ENCODE peak calls at places on chromosomes 11 and 22, in four cellular contexts. Z is sigmoid colon, O is tibial artery, A is fibroblast of lung. K is an unnamed sample.

GRCh38 chr11:124837491-124837856 is 27.8 kb upstream of the ROBO3 start:
- DNase-seq in Z (no peak), O (no peak), A (peak), K (peak)

GRCh38 chr11:2383823-2384722 is 7.0 kb downstream of the CD81 start:
- DNase-seq in Z (no peak), O (no peak), A (no peak), K (peak)

GRCh38 chr11:2205214-2205770 is 33.7 kb upstream of the TH start:
- DNase-seq in Z (peak), O (peak), A (no peak), K (no peak)

GRCh38 chr11:67556244-67556643 is 27.4 kb upstream of the GSTP1 start:
- DNase-seq in Z (no peak), O (no peak), A (no peak), K (no peak)

GRCh38 chr22:17847360-17848078 is 73.2 kb upstream of the BID start:
- DNase-seq in Z (no peak), O (no peak), A (no peak), K (no peak)

GRCh38 chr11:108947654-108948570 is 283.0 kb downstream of the DDX10 start:
- DNase-seq in Z (no peak), O (no peak), A (no peak), K (peak)

GRCh38 chr11:13062115-13062514 is 53.0 kb downstream of the RASSF10 start:
- DNase-seq in Z (no peak), O (no peak), A (no peak), K (no peak)

GRCh38 chr11:33344611-33345010 is 87.4 kb downstream of the HIPK3 start:
- DNase-seq in Z (no peak), O (no peak), A (peak), K (no peak)

GRCh38 chr11:19290356-19290755 is 49.6 kb upstream of the E2F8 start:
- DNase-seq in Z (no peak), O (no peak), A (no peak), K (no peak)

GRCh38 chr22:19524170-19525115 is at the start of gene CLDN5:
- DNase-seq in Z (no peak), O (no peak), A (peak), K (peak)

GRCh38 chr11:128116447-128117240 is 470.7 kb downstream of the ETS1 start:
- DNase-seq in Z (no peak), O (no peak), A (no peak), K (peak)

GRCh38 chr11:15618583-15619032 is 503.9 kb downstream of the INSC start:
- DNase-seq in Z (no peak), O (no peak), A (no peak), K (no peak)

GRCh38 chr11:74320538-74320937 is 9.1 kb upstream of the P4HA3 start:
- DNase-seq in Z (no peak), O (no peak), A (no peak), K (no peak)

GRCh38 chr11:122099345-122100045 is 16.5 kb downstream of the BLID start:
- DNase-seq in Z (no peak), O (no peak), A (peak), K (peak)

GRCh38 chr11:12182650-12183511 is 72.5 kb downstream of the MICAL2 start:
- DNase-seq in Z (no peak), O (no peak), A (peak), K (peak)

GRCh38 chr22:49906071-49906798 is 12.0 kb downstream of the ALG12 start:
- DNase-seq in Z (peak), O (no peak), A (no peak), K (no peak)

GRCh38 chr11:71406681-71407080 is 41.5 kb downstream of the DHCR7 start:
- DNase-seq in Z (no peak), O (no peak), A (no peak), K (no peak)

GRCh38 chr11:112004389-112004788 is 20.8 kb upstream of the DLAT start:
- DNase-seq in Z (no peak), O (no peak), A (no peak), K (peak)

GRCh38 chr22:48705917-48706605 is 1121.6 kb downstream of the BRD1 start:
- DNase-seq in Z (peak), O (no peak), A (no peak), K (no peak)

GRCh38 chr11:66976048-66976467 is 954 bp downstream of the C11orf86 start:
- DNase-seq in Z (no peak), O (no peak), A (peak), K (no peak)

GRCh38 chr22:33519140-33519973 is 400.9 kb downstream of the LARGE1 start:
- DNase-seq in Z (no peak), O (no peak), A (peak), K (peak)

GRCh38 chr11:122781378-122782040 is 56.8 kb upstream of the CRTAM start:
- DNase-seq in Z (peak), O (peak), A (peak), K (peak)

GRCh38 chr22:49589301-49589700 is 238.4 kb downstream of the BRD1 start:
- DNase-seq in Z (no peak), O (no peak), A (no peak), K (no peak)

GRCh38 chr22:20116376-20116950 is 559 bp downstream of the RANBP1 start:
- DNase-seq in Z (peak), O (no peak), A (no peak), K (no peak)

GRCh38 chr11:97943493-97943892 is 1077.3 kb upstream of the CNTN5 start:
- DNase-seq in Z (no peak), O (no peak), A (no peak), K (no peak)

GRCh38 chr11:123587044-123587443 is 67.4 kb downstream of the SCN3B start:
- DNase-seq in Z (no peak), O (no peak), A (no peak), K (no peak)

GRCh38 chr11:16603890-16604783 is 134.3 kb upstream of the C11orf58 start:
- DNase-seq in Z (peak), O (peak), A (peak), K (peak)

GRCh38 chr11:837990-838307 is 4.4 kb downstream of the POLR2L start:
- DNase-seq in Z (no peak), O (no peak), A (no peak), K (peak)

GRCh38 chr11:39236916-39237315 is 2222.5 kb downstream of the LRRC4C start:
- DNase-seq in Z (no peak), O (no peak), A (no peak), K (no peak)

GRCh38 chr11:57116654-57117053 is 65.1 kb upstream of the LRRC55 start:
- DNase-seq in Z (no peak), O (peak), A (peak), K (peak)

GRCh38 chr11:26621147-26621546 is 49.1 kb upstream of the MUC15 start:
- DNase-seq in Z (no peak), O (no peak), A (peak), K (peak)

GRCh38 chr11:36007127-36007824 is 63.4 kb downstream of the LDLRAD3 start:
- DNase-seq in Z (no peak), O (no peak), A (no peak), K (no peak)

GRCh38 chr11:78295991-78296930 is 107.5 kb downstream of the USP35 start:
- DNase-seq in Z (no peak), O (no peak), A (no peak), K (no peak)

GRCh38 chr11:100970273-100971164 is 159.1 kb downstream of the PGR start:
- DNase-seq in Z (no peak), O (no peak), A (peak), K (no peak)

GRCh38 chr11:67731583-67731982 is 57.2 kb upstream of the ALDH3B2 start:
- DNase-seq in Z (no peak), O (no peak), A (no peak), K (no peak)

GRCh38 chr22:41203118-41203517 is 2.0 kb upstream of the L3MBTL2 start:
- DNase-seq in Z (no peak), O (no peak), A (no peak), K (no peak)

GRCh38 chr11:11250470-11250869 is 102.6 kb downstream of the CSNK2A3 start:
- DNase-seq in Z (no peak), O (no peak), A (peak), K (peak)

GRCh38 chr11:6630632-6631291 is 11.5 kb upstream of the TPP1 start:
- DNase-seq in Z (no peak), O (no peak), A (no peak), K (no peak)
- H3K4me3 ChIP-seq in Z (no peak), O (no peak), A (no peak), K (no peak)

GRCh38 chr22:35648066-35649025 is at the start of gene APOL6:
- DNase-seq in Z (peak), O (no peak), A (peak), K (peak)

GRCh38 chr22:35651085-35651484 is 2.8 kb downstream of the APOL6 start:
- DNase-seq in Z (no peak), O (no peak), A (no peak), K (no peak)

GRCh38 chr22:35649026-35649553 is 844 bp downstream of the APOL6 start:
- DNase-seq in Z (no peak), O (no peak), A (no peak), K (no peak)

GRCh38 chr22:35645646-35646045 is 2.6 kb upstream of the APOL6 start:
- DNase-seq in Z (no peak), O (no peak), A (no peak), K (no peak)

GRCh38 chr22:35649636-35650250 is 1.5 kb downstream of the APOL6 start:
- DNase-seq in Z (no peak), O (no peak), A (no peak), K (no peak)
- H3K4me3 ChIP-seq in Z (peak), O (peak), A (peak), K (peak)

GRCh38 chr11:116861539-116861938 is 24.1 kb upstream of the APOA1 start:
- DNase-seq in Z (no peak), O (no peak), A (no peak), K (peak)

GRCh38 chr11:116860303-116860702 is 22.9 kb upstream of the APOA1 start:
- DNase-seq in Z (no peak), O (no peak), A (no peak), K (no peak)

GRCh38 chr11:116857936-116858335 is 20.5 kb upstream of the APOA1 start:
- DNase-seq in Z (no peak), O (no peak), A (no peak), K (no peak)

GRCh38 chr11:116857316-116857715 is 19.9 kb upstream of the APOA1 start:
- DNase-seq in Z (no peak), O (no peak), A (no peak), K (no peak)

GRCh38 chr11:116859175-116859574 is 21.8 kb upstream of the APOA1 start:
- DNase-seq in Z (no peak), O (no peak), A (no peak), K (no peak)
- H3K4me3 ChIP-seq in Z (no peak), O (no peak), A (no peak), K (no peak)

DNA sequence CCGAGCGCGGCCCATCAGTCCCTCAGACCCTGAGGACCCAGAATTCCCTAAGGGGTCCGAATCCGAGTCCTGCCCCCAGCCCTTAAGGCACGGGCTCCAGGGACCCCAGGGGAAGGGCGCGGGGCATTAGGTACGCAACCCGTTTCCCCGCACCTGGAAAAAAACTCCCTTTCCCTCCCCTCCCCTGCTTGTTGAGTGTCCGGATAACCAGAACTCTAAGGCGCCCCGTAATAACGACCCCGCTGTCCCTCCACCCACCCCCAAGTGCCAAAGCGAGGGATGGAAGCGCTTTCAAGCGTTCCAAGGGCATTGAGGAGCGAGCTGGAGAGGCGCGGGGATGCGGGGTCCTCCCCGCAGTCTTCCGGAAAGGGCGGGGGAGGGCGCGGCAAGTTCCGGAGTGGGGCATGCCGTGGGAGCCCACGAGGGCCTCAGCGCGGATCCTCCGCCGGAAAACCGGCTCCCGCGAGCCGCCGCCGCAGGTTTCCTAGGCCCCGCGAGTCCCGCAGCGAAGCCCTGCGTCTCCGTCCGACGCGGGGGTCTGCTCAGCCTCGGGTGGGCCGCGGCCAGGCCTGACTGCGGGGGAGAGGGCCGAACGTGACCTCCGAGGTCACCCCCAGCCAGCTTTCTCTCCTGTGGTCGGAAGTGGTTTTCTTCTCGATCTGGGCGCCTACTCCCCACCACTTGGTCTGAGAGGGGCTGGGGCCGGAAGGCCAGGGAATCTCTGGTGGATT is 3.9 kb upstream of the CCND1 start:
- DNase-seq in Z (no peak), O (no peak), A (no peak), K (no peak)
- H3K4me3 ChIP-seq in Z (peak), O (peak), A (peak), K (peak)

GRCh38 chr11:54603898-54604297 is at the start of gene OR4C46:
- DNase-seq in Z (no peak), O (no peak), A (no peak), K (no peak)
- H3K4me3 ChIP-seq in Z (no peak), O (no peak), A (no peak), K (no peak)

DNA sequence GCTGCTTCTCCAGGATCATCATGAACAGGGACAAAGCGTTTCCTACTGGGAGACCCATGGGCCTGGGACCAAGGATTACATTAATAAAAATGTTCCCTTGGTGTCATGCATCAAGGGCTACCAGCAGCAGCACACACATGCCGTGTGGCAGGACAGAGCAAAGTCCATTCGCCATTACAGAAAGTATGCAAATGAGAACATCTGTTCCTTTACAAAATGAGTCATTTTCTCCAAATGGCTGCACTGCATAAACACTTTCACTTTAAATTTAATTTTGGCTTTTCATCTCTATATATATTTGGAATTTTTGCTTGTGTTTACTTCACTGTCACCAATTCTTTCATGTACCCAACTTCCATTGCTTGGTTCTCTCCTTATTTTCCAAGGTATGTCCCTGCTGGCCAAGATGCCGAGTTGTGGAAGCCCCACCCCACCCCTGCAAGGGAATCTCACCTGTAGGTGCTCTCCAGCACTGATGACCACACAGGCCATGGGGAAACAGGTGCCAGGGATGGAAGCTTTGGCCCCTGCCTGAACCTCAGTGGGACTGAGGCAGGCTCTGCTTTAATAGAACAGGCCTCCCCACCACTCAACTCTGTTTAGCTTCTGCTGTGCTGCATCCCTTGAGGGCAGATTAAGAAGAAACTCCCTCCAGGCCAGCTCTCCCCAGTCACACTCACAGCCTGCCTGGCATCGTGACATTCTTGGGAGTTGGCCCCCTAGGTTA is 15.6 kb upstream of the GNAZ start:
- DNase-seq in Z (no peak), O (peak), A (no peak), K (no peak)
- H3K4me3 ChIP-seq in Z (no peak), O (no peak), A (no peak), K (no peak)

GRCh38 chr11:6319879-6320410 is 356 bp downstream of the CAVIN3 start:
- DNase-seq in Z (peak), O (peak), A (peak), K (peak)
- H3K4me3 ChIP-seq in Z (peak), O (peak), A (peak), K (peak)

K was measured in foreskin fibroblast.